ENCODE peak calls at places on chromosome 18, in six cellular contexts. Y is colonic mucosa, T is neural progenitor cell, S is heart left ventricle, J is thoracic aorta, F is mammary epithelial cell. K is an unnamed sample. For H3K4me1, the result is how much of the 10 kb centered on the place peaks cover.

GRCh38 chr18:25061345-25061744 is 290.6 kb downstream of the ZNF521 start:
- DNase-seq in J (no peak), Y (no peak), S (no peak), F (no peak), T (no peak), K (no peak)

GRCh38 chr18:62384610-62385097 is 59.5 kb downstream of the TNFRSF11A start:
- DNase-seq in J (no peak), F (peak), Y (no peak), T (peak), S (no peak), K (no peak)

GRCh38 chr18:69031571-69032451 is 233.9 kb downstream of the CCDC102B start:
- DNase-seq in S (no peak), F (no peak), Y (no peak), J (no peak), T (no peak), K (no peak)

GRCh38 chr18:76466410-76466991 is 28.5 kb downstream of the ZNF516 start:
- DNase-seq in S (no peak), F (no peak), J (no peak), Y (no peak), T (no peak), K (no peak)

GRCh38 chr18:26657618-26658581 is 109.5 kb upstream of the KCTD1 start:
- DNase-seq in S (no peak), T (no peak), J (no peak), F (no peak), Y (no peak), K (no peak)

GRCh38 chr18:72995558-72995957 is 127.8 kb upstream of the NETO1 start:
- DNase-seq in J (no peak), T (no peak), S (no peak), Y (no peak), F (peak), K (no peak)

GRCh38 chr18:79926715-79927596 is 24.5 kb downstream of the SLC66A2 start:
- DNase-seq in Y (no peak), F (no peak), S (no peak), J (peak), T (peak), K (peak)

GRCh38 chr18:67710639-67711038 is 194.1 kb upstream of the DSEL start:
- DNase-seq in J (no peak), F (no peak), T (peak), Y (no peak), S (no peak), K (no peak)

GRCh38 chr18:8865934-8866333 is 160.6 kb downstream of the MTCL1 start:
- DNase-seq in Y (no peak), F (no peak), S (no peak), J (no peak), T (no peak), K (no peak)

GRCh38 chr18:45456076-45457066 is 158.9 kb upstream of the SLC14A2 start:
- DNase-seq in J (no peak), F (no peak), Y (no peak), T (no peak), S (no peak), K (no peak)

GRCh38 chr18:49519041-49519971 is 32.3 kb upstream of the C18orf32 start:
- DNase-seq in T (peak), Y (no peak), S (no peak), F (no peak), J (no peak), K (no peak)

GRCh38 chr18:30908381-30908780 is 134.2 kb downstream of the DSC3 start:
- DNase-seq in S (no peak), T (no peak), J (no peak), F (peak), Y (no peak), K (no peak)

GRCh38 chr18:76494181-76494540 is 881 bp downstream of the ZNF516 start:
- DNase-seq in S (no peak), J (no peak), T (peak), Y (peak), F (peak), K (peak)

GRCh38 chr18:50559750-50560680 is at the start of gene MAPK4:
- DNase-seq in J (no peak), F (peak), S (peak), T (peak), Y (peak), K (peak)

DNA sequence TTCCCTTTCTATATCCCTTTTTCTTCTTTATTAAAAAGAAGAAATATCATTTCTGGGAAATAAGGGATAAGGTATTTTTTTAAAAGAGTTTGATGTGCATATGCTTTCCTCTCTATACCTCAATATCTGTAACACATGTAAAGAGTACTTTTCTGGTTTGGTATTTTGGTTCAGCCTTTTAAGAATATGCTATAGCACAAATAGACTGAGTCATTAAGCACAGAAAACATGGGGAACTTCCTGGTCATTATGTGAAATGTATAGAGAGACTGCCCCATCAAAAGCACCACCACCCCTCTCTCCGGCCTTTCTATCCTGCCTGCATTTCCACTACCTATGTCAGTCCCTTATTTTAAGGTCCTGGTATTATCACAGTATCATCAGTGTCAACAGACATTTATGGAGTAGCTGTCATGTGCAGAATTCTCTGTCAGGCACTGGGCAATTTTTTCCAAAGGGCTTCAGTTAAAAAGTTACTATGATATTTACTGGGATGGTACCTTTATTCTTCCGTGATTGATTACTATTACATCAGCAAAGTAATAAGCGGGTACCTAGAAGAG is 88.4 kb downstream of the ALPK2 start:
- DNase-seq in F (no peak), J (no peak), T (no peak), Y (no peak), S (no peak), K (no peak)
- H3K4me1 ChIP-seq in F (under half), J (under half), T (under half), Y (under half), S (under half), K (under half)

DNA sequence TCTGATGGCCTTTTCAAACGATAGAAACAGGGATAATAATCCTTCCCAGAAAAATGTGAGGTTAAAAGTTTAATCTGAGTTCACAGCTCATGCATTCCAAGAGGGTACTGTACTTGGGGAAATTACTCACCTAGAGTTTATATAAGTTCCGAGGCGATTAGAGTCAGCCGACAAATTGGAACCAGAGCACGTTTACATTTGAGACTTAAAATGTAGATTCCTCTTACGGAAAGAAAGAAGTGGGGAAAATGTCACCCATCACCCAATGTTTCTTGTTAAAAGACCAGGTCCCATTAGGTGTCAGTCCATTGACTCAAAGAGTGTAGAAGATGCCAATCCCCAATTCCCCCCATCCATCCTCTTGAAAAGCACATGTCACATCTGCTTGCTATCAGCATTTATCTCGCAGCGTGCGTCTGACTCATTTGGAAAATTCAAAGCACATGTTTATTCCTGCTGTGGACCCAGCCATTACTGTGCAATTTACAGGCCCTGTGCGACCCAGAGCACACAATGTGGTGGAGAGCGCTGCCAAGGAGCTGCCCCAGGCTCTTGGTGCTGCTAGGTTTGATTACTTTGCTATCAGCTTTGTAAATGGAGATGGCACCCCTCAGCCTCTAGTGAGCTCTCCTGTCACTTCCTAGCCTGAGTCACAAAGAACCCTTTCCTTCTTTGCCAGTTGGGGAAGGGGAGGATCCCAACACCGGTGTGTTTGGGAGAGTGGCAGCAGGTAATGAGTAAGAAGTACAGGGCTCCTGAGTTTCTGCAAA is 104.8 kb downstream of the COLEC12 start:
- DNase-seq in S (no peak), F (no peak), Y (no peak), J (no peak), T (no peak), K (no peak)
- H3K27ac ChIP-seq in S (peak), F (no peak), Y (no peak), J (peak), T (no peak), K (no peak)

GRCh38 chr18:58338961-58339722 is 289.7 kb downstream of the ALPK2 start:
- DNase-seq in S (no peak), J (no peak), Y (no peak), F (no peak), T (peak), K (no peak)
- H3K4me1 ChIP-seq in S (under half), J (under half), Y (under half), F (under half), T (half or more), K (under half)

DNA sequence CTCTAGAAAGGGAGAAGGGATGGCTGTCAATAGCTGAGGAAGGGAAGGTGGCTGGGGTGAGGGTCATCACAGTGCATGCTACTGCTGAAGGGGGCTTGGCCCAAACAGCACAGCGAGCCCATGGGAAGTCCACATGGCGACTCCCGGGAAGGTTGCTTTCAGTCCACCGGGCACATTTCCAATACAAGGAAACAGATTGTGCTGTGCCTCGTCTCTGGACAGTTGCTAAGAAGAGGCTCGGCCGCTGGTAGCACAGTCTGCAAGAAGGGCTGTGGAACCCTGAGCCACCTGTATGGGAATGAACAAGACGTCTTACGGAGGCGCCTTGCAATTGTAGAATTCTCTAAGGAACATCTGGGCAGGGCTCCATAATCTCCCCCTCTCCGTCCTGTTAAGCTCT is 123.1 kb downstream of the CELF4 start:
- DNase-seq in F (no peak), S (no peak), Y (no peak), J (no peak), T (no peak), K (no peak)
- H3K27ac ChIP-seq in F (no peak), S (no peak), Y (no peak), J (no peak), T (no peak), K (no peak)

DNA sequence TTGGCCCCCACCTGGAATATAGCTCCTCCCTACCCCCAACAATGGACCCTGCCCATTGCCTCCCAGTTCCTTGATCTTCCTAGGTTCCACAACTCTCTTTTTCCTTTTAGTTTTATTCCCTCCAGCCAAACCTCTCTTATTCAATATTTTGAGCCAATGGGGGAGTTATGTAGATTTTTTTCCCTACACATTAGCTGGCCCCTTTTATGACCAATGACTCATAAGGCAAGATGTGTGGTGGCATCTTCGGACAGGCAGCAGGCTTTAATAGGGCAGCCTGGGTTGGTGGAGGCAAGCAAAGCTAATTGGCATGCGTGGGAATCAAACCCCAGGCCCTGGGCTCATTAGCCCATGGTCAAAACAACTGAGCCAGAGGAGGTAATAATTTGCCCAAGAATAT is 9.2 kb downstream of the GRP start:
- DNase-seq in F (peak), J (no peak), Y (no peak), S (no peak), T (no peak), K (no peak)
- H3K4me1 ChIP-seq in F (under half), J (under half), Y (under half), S (under half), T (under half), K (under half)

GRCh38 chr18:6683112-6683876 is 46.2 kb upstream of the ARHGAP28 start:
- DNase-seq in T (no peak), F (no peak), S (no peak), J (no peak), Y (no peak), K (no peak)

GRCh38 chr18:6677086-6677485 is 52.4 kb upstream of the ARHGAP28 start:
- DNase-seq in J (no peak), T (no peak), Y (no peak), S (no peak), F (no peak), K (no peak)

GRCh38 chr18:6679201-6679600 is 50.3 kb upstream of the ARHGAP28 start:
- DNase-seq in S (no peak), T (no peak), F (no peak), J (no peak), Y (no peak), K (no peak)

GRCh38 chr18:6682437-6683111 is 46.9 kb upstream of the ARHGAP28 start:
- DNase-seq in F (no peak), J (no peak), T (no peak), Y (no peak), S (no peak), K (no peak)

DNA sequence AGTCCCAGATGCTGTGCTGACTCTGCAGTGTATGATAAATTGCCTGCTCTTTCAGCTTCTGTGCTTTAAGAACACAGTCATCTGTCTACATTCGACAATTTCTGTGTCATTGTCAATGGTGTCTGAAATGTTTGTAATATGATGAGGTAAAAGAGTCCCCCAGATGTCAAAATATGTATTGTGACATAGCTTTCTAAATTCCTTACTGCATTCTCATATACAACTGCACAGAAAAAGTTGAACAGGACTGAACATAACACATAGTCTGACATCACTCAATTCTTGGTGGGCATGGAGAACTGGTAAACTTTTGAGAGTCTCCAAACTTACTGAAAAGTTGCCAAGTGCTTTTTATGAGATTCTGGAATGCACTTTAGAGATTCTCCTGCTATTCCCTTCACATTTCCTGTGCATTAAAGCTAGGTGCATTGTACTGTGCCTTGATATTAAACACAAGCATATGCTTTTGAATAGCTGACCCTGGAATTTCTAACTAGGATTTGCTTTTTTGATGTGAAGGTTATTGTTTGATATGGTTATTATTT is 48.1 kb upstream of the ARHGAP28 start:
- DNase-seq in S (no peak), F (no peak), T (no peak), Y (no peak), J (no peak), K (no peak)
- H3K27ac ChIP-seq in S (no peak), F (no peak), T (no peak), Y (no peak), J (no peak), K (no peak)

DNA sequence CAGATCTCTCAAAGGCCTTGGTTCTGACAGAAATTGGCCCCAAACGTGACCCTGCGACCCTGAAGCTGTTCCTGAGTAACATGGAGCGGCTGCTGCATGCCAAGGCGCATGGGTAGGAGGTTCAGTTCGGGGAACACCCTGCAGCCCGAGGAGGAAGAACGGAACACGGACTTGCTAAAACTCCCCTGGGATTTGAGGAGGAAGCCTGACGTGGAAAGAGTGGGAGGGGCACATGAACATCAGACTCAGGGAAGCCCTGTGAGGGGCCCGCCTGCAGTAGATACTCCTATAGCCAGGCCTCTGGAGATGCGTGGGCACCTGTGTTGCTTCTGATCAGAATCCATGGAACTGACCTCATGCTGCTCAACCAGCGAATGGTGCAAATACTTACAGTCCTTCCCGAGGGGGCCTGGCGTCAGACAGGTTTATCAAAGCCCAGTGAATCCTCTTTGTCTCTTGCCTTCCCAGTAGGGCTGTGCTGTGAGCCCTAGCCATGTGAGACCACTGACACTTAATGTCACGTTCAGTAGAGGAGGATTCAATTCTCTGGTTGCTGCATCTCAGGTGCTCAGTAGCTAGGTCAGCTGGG is 46.8 kb downstream of the IMPA2 start:
- DNase-seq in S (peak), F (no peak), Y (no peak), T (no peak), J (no peak), K (no peak)
- H3K4me1 ChIP-seq in S (under half), F (under half), Y (under half), T (under half), J (under half), K (under half)

GRCh38 chr18:2848145-2848878 is 1.5 kb downstream of the EMILIN2 start:
- DNase-seq in Y (no peak), J (no peak), T (no peak), S (no peak), F (no peak), K (no peak)

GRCh38 chr18:2845175-2845574 is 1.6 kb upstream of the EMILIN2 start:
- DNase-seq in T (no peak), F (no peak), J (no peak), S (no peak), Y (no peak), K (no peak)

GRCh38 chr18:2847341-2848144 is 737 bp downstream of the EMILIN2 start:
- DNase-seq in T (peak), F (peak), J (no peak), S (peak), Y (no peak), K (no peak)

GRCh38 chr18:2846241-2846637 is 567 bp upstream of the EMILIN2 start:
- DNase-seq in S (no peak), F (no peak), T (peak), J (no peak), Y (no peak), K (peak)

DNA sequence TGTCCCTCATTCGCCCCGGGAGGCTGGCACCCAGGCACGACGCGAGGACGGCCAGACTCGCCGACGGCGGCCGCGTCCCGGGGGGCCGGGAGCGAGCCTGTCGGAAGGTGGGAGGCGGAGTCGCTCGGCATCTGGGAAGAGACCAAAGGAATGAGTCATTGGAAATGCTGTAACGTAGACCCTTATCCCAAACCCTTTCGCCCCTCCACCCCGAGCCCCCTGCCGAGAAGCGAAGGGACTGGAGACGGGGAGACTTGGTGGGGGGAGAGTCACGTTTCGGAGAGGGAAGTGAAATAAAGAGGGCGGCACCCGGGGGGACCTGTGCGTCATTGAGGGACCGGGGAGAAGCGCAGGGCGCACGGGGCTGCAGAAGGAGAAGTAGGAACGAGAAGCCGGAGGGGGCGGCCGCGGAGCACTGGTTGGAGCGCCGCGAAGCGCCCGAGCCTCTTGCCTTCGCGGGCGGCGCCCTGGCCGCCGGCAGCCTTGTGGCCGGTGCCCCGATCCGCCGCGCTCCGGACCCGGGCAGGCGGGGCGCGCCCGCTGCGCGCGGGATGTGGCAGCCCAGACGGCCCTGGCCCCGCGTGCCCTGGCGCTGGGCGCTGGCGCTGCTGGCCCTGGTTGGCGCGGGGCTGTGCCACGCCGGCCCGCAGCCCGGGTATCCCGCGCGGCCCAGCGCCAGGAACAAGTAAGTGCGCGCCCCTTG is at the start of gene EMILIN2:
- DNase-seq in J (peak), S (peak), Y (peak), T (peak), F (no peak), K (peak)
- H3K27ac ChIP-seq in J (peak), S (peak), Y (peak), T (no peak), F (no peak), K (peak)

GRCh38 chr18:3619746-3620145 is 169.8 kb downstream of the TGIF1 start:
- DNase-seq in S (no peak), T (no peak), J (no peak), Y (no peak), F (no peak), K (no peak)

GRCh38 chr18:3616744-3617143 is 166.8 kb downstream of the TGIF1 start:
- DNase-seq in F (no peak), S (no peak), J (no peak), Y (no peak), T (no peak), K (no peak)

GRCh38 chr18:3620146-3621119 is 170.5 kb downstream of the TGIF1 start:
- DNase-seq in F (no peak), J (no peak), Y (peak), S (no peak), T (no peak), K (no peak)

GRCh38 chr18:3616142-3616541 is 166.2 kb downstream of the TGIF1 start:
- DNase-seq in Y (no peak), F (no peak), S (no peak), T (no peak), J (no peak), K (no peak)

DNA sequence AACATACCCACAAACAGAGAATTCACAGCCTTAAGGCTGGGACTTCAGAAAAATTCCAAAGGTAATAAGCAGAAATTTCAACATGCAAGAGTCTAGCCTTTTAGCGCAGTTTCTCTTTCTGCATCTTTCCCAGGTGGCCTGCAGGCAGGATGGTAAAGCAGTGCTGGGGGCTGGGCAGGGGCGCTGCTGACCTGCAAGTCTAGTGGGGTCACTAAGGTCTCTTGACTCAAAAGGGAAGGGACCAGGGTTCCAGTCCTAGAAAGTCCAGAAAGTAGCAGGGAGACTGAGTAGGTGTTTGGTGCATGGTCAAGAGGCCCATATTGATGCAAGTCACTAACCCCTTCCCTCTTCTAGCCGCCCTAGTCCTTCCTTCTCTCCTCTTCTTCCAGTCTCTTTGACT is 169.2 kb downstream of the TGIF1 start:
- DNase-seq in F (no peak), J (no peak), T (no peak), S (no peak), Y (no peak), K (no peak)
- H3K4me1 ChIP-seq in F (under half), J (under half), T (under half), S (under half), Y (under half), K (under half)

K was measured in thyroid gland.